ENCODE peak calls at places on chromosomes 5 and 9, in six cellular contexts. S is AG04450, R is Caco-2, Q is psoas muscle, G is SK-N-SH, I is OCI-LY7. B is an unnamed sample.

GRCh38 chr9:114906922-114907571 is 23.3 kb downstream of the TNFSF8 start:
- DNase-seq in S (no peak), R (peak; percentile 79), Q (no peak), G (peak; percentile 45), I (no peak), B (peak; percentile 67)

GRCh38 chr9:16460711-16461110 is 409.8 kb downstream of the BNC2 start:
- DNase-seq in S (no peak), R (no peak), Q (no peak), G (no peak), I (no peak), B (no peak)

GRCh38 chr5:16457451-16457850 is 8.1 kb downstream of the ZNF622 start:
- DNase-seq in S (no peak), R (no peak), Q (no peak), G (no peak), I (no peak), B (no peak)

GRCh38 chr9:12798066-12798770 is 23.4 kb downstream of the LURAP1L start:
- DNase-seq in S (no peak), R (no peak), Q (no peak), G (no peak), I (no peak), B (no peak)

GRCh38 chr5:76389513-76390154 is 13.5 kb upstream of the IQGAP2 start:
- DNase-seq in S (no peak), R (peak; percentile 59), Q (no peak), G (no peak), I (no peak), B (no peak)

GRCh38 chr9:36964791-36965190 is 69.3 kb downstream of the PAX5 start:
- DNase-seq in S (no peak), R (no peak), Q (no peak), G (no peak), I (no peak), B (no peak)

GRCh38 chr5:134161712-134162395 is 14.9 kb downstream of the SKP1 start:
- DNase-seq in S (no peak), R (no peak), Q (no peak), G (no peak), I (no peak), B (no peak)

GRCh38 chr9:4857163-4857562 is 64.4 kb downstream of the RCL1 start:
- DNase-seq in S (no peak), R (no peak), Q (no peak), G (no peak), I (no peak), B (no peak)

GRCh38 chr9:33287087-33287490 is 3.2 kb upstream of the NFX1 start:
- DNase-seq in S (peak; percentile 55), R (peak; percentile 44), Q (no peak), G (peak; percentile 65), I (peak; percentile 83), B (peak; percentile 76)

GRCh38 chr5:174459071-174459702 is 265.2 kb upstream of the MSX2 start:
- DNase-seq in S (no peak), R (peak; percentile 51), Q (no peak), G (no peak), I (no peak), B (no peak)

GRCh38 chr9:135925496-135926133 is 18.3 kb upstream of the CAMSAP1 start:
- DNase-seq in S (no peak), R (no peak), Q (no peak), G (no peak), I (no peak), B (no peak)

GRCh38 chr9:108468364-108468763 is 387.4 kb downstream of the ACTL7B start:
- DNase-seq in S (no peak), R (no peak), Q (peak; percentile 45), G (peak; percentile 7), I (peak; percentile 37), B (peak; percentile 34)

GRCh38 chr5:63125862-63126261 is 547.2 kb downstream of the LRRC70 start:
- DNase-seq in S (no peak), R (peak; percentile 31), Q (no peak), G (no peak), I (peak; percentile 8), B (peak; percentile 67)

GRCh38 chr5:95727764-95728191 is 3.4 kb upstream of the RHOBTB3 start:
- DNase-seq in S (no peak), R (peak; percentile 61), Q (no peak), G (peak; percentile 31), I (peak; percentile 52), B (no peak)

GRCh38 chr5:95723632-95724369 is 7.3 kb upstream of the RHOBTB3 start:
- DNase-seq in S (no peak), R (peak; percentile 51), Q (no peak), G (peak; percentile 75), I (no peak), B (peak; percentile 80)

GRCh38 chr5:95726811-95727763 is 4.0 kb upstream of the RHOBTB3 start:
- DNase-seq in S (no peak), R (no peak), Q (no peak), G (no peak), I (no peak), B (no peak)

GRCh38 chr5:95725071-95725820 is 5.9 kb upstream of the RHOBTB3 start:
- DNase-seq in S (no peak), R (no peak), Q (no peak), G (no peak), I (no peak), B (peak; percentile 50)

DNA sequence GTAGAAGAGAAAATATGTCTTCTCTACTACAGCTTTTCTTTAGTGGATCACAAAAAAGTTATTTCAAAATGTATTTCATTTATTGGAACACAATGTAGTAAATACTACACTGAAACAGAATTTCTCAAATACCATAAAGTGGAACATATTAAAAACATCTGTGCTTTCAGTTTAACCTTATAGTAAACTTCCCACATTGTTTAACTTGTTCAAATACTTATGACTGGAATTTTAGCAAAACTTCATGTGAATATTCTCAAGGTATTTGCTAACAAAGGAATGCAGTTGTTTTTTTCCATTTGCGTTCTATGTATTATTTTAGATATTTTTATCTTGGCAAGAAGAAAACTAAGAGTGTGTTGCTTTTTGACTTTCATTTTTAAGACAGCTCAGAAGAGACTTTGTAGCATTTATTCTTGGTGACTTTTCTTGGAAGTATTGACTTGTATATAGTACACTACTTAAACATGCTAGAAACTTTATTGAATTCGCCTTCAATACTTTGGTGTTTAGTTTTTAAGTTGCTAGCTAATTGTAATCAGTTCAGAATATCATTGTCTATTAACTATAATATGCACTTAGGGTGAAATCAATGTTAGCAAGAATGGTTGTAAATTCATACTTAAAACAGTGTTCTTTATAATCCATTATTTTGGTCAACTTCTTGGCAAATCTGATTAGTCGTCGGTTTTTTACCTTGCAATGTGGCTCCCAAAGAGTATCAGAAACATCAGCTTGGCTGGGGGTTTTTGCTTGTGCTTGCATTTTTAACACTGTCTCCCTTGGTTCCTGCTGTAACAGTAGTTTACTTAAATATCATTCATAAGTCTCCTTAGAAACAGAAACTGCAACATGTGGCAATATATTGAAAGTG is 5.0 kb upstream of the RHOBTB3 start:
- DNase-seq in S (peak; percentile 18), R (no peak), Q (no peak), G (no peak), I (no peak), B (peak; percentile 62)
- H3K4me3 ChIP-seq in S (no peak overlapping the region), R (no peak overlapping the region), Q (no peak overlapping the region), G (no peak overlapping the region), I (no peak overlapping the region), B (no peak overlapping the region)

DNA sequence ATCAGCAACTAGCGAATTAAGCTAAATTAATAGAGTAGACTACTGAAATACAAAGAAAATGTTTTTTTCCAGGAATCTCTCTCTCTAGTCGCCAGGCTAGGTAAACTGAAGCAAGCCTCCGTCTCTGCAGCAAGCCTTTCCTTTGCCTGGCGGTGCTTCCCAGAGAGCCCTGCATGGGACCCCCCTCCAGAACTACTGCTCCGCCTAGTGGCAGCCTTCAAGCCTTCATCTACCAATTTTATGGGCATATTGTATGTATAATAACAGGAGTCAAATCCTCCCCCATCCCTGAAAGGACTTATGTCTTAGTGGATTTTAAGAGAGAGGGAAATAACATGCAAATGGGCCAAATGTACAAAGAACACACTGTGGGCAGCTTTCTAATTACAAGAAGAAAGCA is 241.9 kb downstream of the SAXO1 start:
- DNase-seq in S (no peak), R (peak; percentile 43), Q (no peak), G (peak; percentile 57), I (peak; percentile 15), B (peak; percentile 14)
- TF ChIP-seq CTCF in S (peak; percentile 49), R (peak; percentile 62), Q (no peak), G (peak; percentile 48), I (peak; percentile 74), B (peak; percentile 39)

GRCh38 chr5:139795074-139796001 is at the start of gene PSD2:
- DNase-seq in S (no peak), R (no peak), Q (no peak), G (peak; percentile 89), I (no peak), B (peak; percentile 18)
- H3K4me3 ChIP-seq in S (no peak within 1 kb of the TSS), R (peak within 1 kb of the TSS; percentile 23), Q (peak within 1 kb of the TSS; percentile 68), G (no peak within 1 kb of the TSS), I (no peak within 1 kb of the TSS), B (peak within 1 kb of the TSS; percentile 15)

GRCh38 chr9:130320697-130321080 is 55.1 kb downstream of the HMCN2 start:
- DNase-seq in S (no peak), R (no peak), Q (no peak), G (peak; percentile 40), I (no peak), B (no peak)
- TF ChIP-seq CTCF in S (no peak), R (no peak), Q (no peak), G (no peak), I (no peak), B (peak; percentile 12)

GRCh38 chr5:127519527-127519926 is 2.1 kb downstream of the PRRC1 start:
- DNase-seq in S (no peak), R (no peak), Q (no peak), G (no peak), I (no peak), B (no peak)
- H3K4me3 ChIP-seq in S (peak overlapping the region; percentile 96), R (no peak overlapping the region), Q (no peak overlapping the region), G (peak overlapping the region; percentile 86), I (no peak overlapping the region), B (no peak overlapping the region)

DNA sequence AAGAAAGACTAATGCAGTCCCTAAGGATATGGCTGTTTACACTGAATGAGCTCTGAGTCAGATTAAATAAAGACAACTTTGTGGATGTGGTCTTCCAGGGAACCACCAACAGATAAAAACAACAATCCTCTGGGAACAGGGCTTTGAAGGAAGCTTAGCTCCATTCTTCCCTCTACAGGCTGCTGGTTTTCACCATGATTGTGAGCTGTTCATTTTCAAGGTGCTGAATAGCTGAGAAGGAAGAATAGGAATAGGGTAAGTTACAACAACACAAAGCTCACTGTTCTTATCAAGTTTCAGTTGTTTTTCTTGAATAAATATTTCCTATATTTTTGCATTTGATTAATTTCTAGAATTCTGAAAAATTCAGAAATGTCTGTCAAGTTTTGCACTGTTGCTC is 25.9 kb upstream of the PTAR1 start:
- DNase-seq in S (peak; percentile 52), R (no peak), Q (no peak), G (no peak), I (no peak), B (peak; percentile 54)
- TF ChIP-seq CTCF in S (peak; percentile 72), R (no peak), Q (no peak), G (peak; percentile 23), I (no peak), B (peak; percentile 36)

GRCh38 chr5:80569961-80570786 is at the start of gene ANKRD34B:
- DNase-seq in S (no peak), R (peak; percentile 45), Q (peak; percentile 8), G (peak; percentile 79), I (no peak), B (no peak)
- H3K4me3 ChIP-seq in S (peak within 1 kb of the TSS; percentile 36), R (peak within 1 kb of the TSS; percentile 39), Q (peak within 1 kb of the TSS; percentile 58), G (peak within 1 kb of the TSS; percentile 41), I (no peak within 1 kb of the TSS), B (peak within 1 kb of the TSS; percentile 39)

B was measured in cardiac fibroblast.